ENCODE peak calls at places on chromosomes 1 and 21, in six cellular contexts. X, H, K, G, O and Z are unnamed samples.
A peak's percentile ranks its signal among the peaks of the same experiment; 100 is the strongest.

GRCh38 chr1:75431843-75432242 is 179.1 kb downstream of the SLC44A5 start:
- DNase-seq in X (no peak), H (no peak), K (no peak), G (no peak), O (no peak), Z (no peak)

GRCh38 chr1:43711524-43712386 is 4.4 kb downstream of the ST3GAL3 start:
- DNase-seq in X (peak; percentile 52), H (no peak), K (no peak), G (peak; percentile 85), O (peak; percentile 88), Z (no peak)

GRCh38 chr21:37166733-37167132 is 93.7 kb downstream of the TTC3 start:
- DNase-seq in X (no peak), H (peak; percentile 33), K (no peak), G (no peak), O (peak; percentile 15), Z (no peak)

GRCh38 chr1:119080586-119080985 is 59.9 kb downstream of the WARS2 start:
- DNase-seq in X (peak; percentile 95), H (no peak), K (peak; percentile 31), G (peak; percentile 64), O (peak; percentile 97), Z (no peak)

GRCh38 chr1:119373465-119373864 is 4.9 kb downstream of the HAO2 start:
- DNase-seq in X (peak; percentile 47), H (no peak), K (no peak), G (peak; percentile 41), O (no peak), Z (no peak)

GRCh38 chr1:70719164-70719563 is 308.1 kb downstream of the CTH start:
- DNase-seq in X (no peak), H (no peak), K (no peak), G (no peak), O (peak; percentile 86), Z (no peak)

GRCh38 chr1:45246760-45247159 is 40.4 kb upstream of the ZSWIM5 start:
- DNase-seq in X (peak; percentile 78), H (no peak), K (no peak), G (peak; percentile 93), O (peak; percentile 90), Z (no peak)

GRCh38 chr1:234478152-234478480 is 863 bp downstream of the TARBP1 start:
- DNase-seq in X (no peak), H (peak; percentile 87), K (no peak), G (peak; percentile 75), O (peak; percentile 28), Z (no peak)

GRCh38 chr1:54624466-54625464 is 1.4 kb upstream of the FAM151A start:
- DNase-seq in X (no peak), H (no peak), K (no peak), G (no peak), O (no peak), Z (no peak)

GRCh38 chr1:234458352-234459027 is 20.5 kb downstream of the TARBP1 start:
- DNase-seq in X (no peak), H (no peak), K (no peak), G (no peak), O (no peak), Z (no peak)

GRCh38 chr1:66998972-66999371 is 55.0 kb downstream of the SLC35D1 start:
- DNase-seq in X (no peak), H (no peak), K (no peak), G (no peak), O (no peak), Z (no peak)

GRCh38 chr21:44265734-44266270 is 4.1 kb upstream of the DNMT3L start:
- DNase-seq in X (no peak), H (no peak), K (no peak), G (no peak), O (no peak), Z (no peak)

GRCh38 chr1:33015216-33015615 is 21.5 kb downstream of the AK2 start:
- DNase-seq in X (no peak), H (no peak), K (no peak), G (no peak), O (no peak), Z (no peak)

GRCh38 chr1:117812868-117813511 is 116.4 kb downstream of the GDAP2 start:
- DNase-seq in X (peak; percentile 28), H (no peak), K (no peak), G (peak; percentile 85), O (peak; percentile 83), Z (no peak)

GRCh38 chr1:240492832-240493440 is 119.0 kb downstream of the GREM2 start:
- DNase-seq in X (peak; percentile 55), H (no peak), K (no peak), G (peak; percentile 65), O (no peak), Z (peak; percentile 23)

GRCh38 chr1:14520514-14521163 is 77.8 kb upstream of the KAZN start:
- DNase-seq in X (no peak), H (no peak), K (no peak), G (peak; percentile 30), O (peak; percentile 25), Z (no peak)

GRCh38 chr1:163056832-163057231 is 12.3 kb upstream of the RGS4 start:
- DNase-seq in X (no peak), H (no peak), K (no peak), G (peak; percentile 74), O (peak; percentile 73), Z (no peak)

GRCh38 chr1:30846587-30846986 is 62.0 kb downstream of the SDC3 start:
- DNase-seq in X (no peak), H (no peak), K (no peak), G (no peak), O (no peak), Z (no peak)

GRCh38 chr1:211892577-211892976 is 62.0 kb upstream of the LPGAT1 start:
- DNase-seq in X (no peak), H (no peak), K (no peak), G (no peak), O (no peak), Z (peak; percentile 23)

GRCh38 chr21:35026617-35027557 is 22.2 kb downstream of the RUNX1 start:
- DNase-seq in X (peak; percentile 62), H (peak; percentile 93), K (peak; percentile 29), G (peak; percentile 47), O (peak; percentile 46), Z (no peak)

GRCh38 chr1:2973661-2974593 is 47.3 kb upstream of the ACTRT2 start:
- DNase-seq in X (no peak), H (no peak), K (no peak), G (no peak), O (no peak), Z (no peak)

GRCh38 chr1:235763962-235764361 is 102.7 kb downstream of the LYST start:
- DNase-seq in X (no peak), H (no peak), K (no peak), G (no peak), O (no peak), Z (no peak)

GRCh38 chr1:204571631-204572030 is 55.4 kb downstream of the MDM4 start:
- DNase-seq in X (no peak), H (no peak), K (no peak), G (no peak), O (no peak), Z (no peak)

GRCh38 chr1:209870151-209870831 is 42.5 kb downstream of the UTP25 start:
- DNase-seq in X (no peak), H (no peak), K (no peak), G (peak; percentile 82), O (peak; percentile 69), Z (peak; percentile 59)

GRCh38 chr1:11286735-11287410 is 13.9 kb downstream of the UBIAD1 start:
- DNase-seq in X (peak; percentile 17), H (no peak), K (no peak), G (peak; percentile 63), O (peak; percentile 79), Z (no peak)
- H3K4me3 ChIP-seq in X (no peak overlapping the region), H (no peak overlapping the region), K (no peak overlapping the region), G (no peak overlapping the region), O (no peak overlapping the region), Z (no peak overlapping the region)

DNA sequence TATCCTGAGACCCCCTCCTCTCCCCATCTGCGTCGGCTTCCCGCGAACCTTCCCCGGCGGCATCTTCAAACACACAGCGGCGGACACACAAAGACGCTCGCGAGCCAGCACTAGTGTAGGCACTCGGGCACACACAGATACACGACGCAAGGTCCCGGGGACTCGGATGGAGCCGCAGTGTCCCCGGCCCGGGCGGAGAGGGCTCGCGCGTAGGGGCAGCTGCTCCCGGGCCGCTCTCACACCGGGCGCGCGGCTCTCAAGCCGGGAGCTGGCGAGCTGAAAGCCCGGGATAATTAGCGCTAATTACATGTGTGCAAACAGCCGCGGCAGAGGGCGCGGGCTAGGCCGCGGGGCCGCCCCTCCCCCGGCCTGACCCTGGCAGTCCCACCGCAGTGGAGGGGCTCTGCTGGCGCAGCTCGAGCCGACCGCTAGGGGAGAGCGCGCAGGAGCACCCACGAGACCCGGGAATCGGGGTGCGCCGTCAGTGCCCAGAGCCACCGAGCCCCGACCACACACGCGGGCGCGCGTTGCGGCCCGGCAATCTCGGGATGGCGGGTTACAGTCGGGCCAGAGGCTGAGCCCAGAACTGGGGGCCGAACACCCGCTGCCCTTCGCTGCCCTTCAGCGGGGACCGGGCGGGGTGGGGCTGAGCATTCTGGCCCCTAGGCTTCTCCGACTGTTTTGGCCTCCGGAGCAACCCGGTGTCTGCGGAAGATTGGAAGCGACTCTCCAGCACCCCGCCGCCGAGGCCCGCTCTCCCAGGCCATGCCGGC is 271.6 kb downstream of the FOXD2 start:
- DNase-seq in X (no peak), H (no peak), K (no peak), G (peak; percentile 36), O (no peak), Z (peak; percentile 19)
- TF ChIP-seq CTCF in X (peak; percentile 46), H (no peak), K (peak; percentile 57), G (peak; percentile 25), O (peak; percentile 30), Z (peak; percentile 13)

GRCh38 chr21:42614391-42614790 is 39.0 kb upstream of the PDE9A start:
- DNase-seq in X (no peak), H (no peak), K (no peak), G (no peak), O (no peak), Z (no peak)
- H3K4me3 ChIP-seq in X (no peak overlapping the region), H (no peak overlapping the region), K (no peak overlapping the region), G (no peak overlapping the region), O (no peak overlapping the region), Z (no peak overlapping the region)

DNA sequence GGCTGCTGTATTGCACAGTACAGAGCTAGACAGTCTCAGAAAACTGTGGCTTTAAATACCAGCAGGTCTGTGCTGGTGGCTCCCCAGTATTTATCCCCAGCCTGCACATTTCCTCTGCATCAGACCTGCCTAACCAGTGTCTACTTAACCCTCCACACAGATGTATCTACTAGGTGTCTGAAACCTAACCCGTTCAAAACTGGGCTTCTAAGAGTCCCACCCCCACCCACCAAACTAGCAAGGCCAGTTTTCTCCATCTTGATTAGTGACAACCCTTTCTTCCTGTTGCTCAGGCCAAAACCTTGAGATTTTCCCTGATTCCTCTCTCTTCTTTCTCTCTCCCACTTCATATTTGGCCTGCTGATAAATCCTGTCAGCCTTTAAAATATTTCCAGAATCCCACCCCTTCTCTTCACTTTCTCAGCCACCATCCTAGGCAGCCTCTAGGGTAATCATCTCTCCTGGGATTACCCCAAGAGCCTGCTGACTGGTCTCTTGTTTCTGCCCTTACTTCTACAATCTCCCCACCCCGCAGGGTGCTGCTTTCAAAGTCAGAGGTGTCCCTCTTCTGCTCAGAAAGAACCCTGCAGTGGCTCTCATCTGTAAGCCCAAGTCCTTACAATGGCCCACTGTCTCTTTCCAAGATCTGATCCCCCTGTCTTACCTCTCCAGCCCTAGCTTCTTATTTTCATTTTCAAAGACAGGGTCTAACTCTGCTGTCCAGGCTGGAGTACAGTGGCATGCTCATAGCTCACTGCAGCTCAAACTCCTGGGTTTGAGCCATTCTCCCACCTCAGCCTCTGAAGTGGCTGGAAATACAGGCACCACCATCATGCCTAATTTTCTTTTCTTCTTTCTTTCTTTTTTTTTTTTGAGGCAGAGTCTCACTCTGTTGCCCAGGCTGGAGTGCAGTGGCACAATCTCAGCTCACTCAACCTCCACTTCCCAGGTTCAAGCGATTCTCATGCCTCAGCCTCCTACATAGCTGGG is 45.2 kb downstream of the H3-3A start:
- DNase-seq in X (no peak), H (peak; percentile 59), K (no peak), G (no peak), O (no peak), Z (no peak)
- TF ChIP-seq CTCF in X (no peak), H (peak; percentile 44), K (no peak), G (no peak), O (no peak), Z (no peak)